ENCODE peak calls at places on chromosome 10, in ten cellular contexts. M, Q, D, U, P, B, S, R, H and X are unnamed samples.

GRCh38 chr10:50622497-50623298 is 1.1 kb downstream of the SGMS1 start:
- DNase-seq in Q (peak; percentile 64), U (peak; percentile 69), P (peak; percentile 75), M (peak; percentile 49), D (peak; percentile 47), S (peak; percentile 59), H (peak; percentile 73), B (peak; percentile 73), R (peak; percentile 52), X (peak; percentile 42)

GRCh38 chr10:29896053-29896452 is 163.3 kb downstream of the JCAD start:
- DNase-seq in R (no peak), B (no peak), U (no peak), P (no peak), S (no peak), Q (no peak), D (no peak), M (no peak), H (no peak), X (peak; percentile 40)

GRCh38 chr10:68208424-68209042 is 23.4 kb downstream of the ATOH7 start:
- DNase-seq in Q (peak; percentile 80), U (peak; percentile 95), B (no peak), M (peak; percentile 72), D (peak; percentile 28), H (no peak), S (peak; percentile 80), R (peak; percentile 70), P (peak; percentile 43), X (peak; percentile 85)

GRCh38 chr10:132055616-132056015 is 10.1 kb upstream of the JAKMIP3 start:
- DNase-seq in B (no peak), U (peak; percentile 10), M (no peak), P (no peak), R (no peak), D (no peak), H (no peak), S (no peak), Q (no peak), X (no peak)

GRCh38 chr10:22344781-22345300 is 455 bp upstream of the SPAG6 start:
- DNase-seq in M (no peak), U (no peak), R (no peak), P (no peak), D (no peak), B (no peak), S (no peak), H (no peak), Q (no peak), X (no peak)

GRCh38 chr10:62075912-62076311 is 174.4 kb downstream of the ARID5B start:
- DNase-seq in Q (no peak), B (no peak), P (no peak), S (no peak), R (no peak), M (no peak), U (no peak), H (no peak), D (no peak), X (peak; percentile 38)

GRCh38 chr10:77111611-77112550 is 525.7 kb downstream of the KCNMA1 start:
- DNase-seq in D (peak; percentile 39), H (no peak), R (peak; percentile 33), P (no peak), Q (peak; percentile 62), B (no peak), S (peak; percentile 73), U (peak; percentile 76), M (no peak), X (peak; percentile 86)

GRCh38 chr10:30389543-30389942 is 40.5 kb upstream of the MTPAP start:
- DNase-seq in D (no peak), U (no peak), M (no peak), B (no peak), R (no peak), H (no peak), P (no peak), Q (no peak), S (no peak), X (no peak)

GRCh38 chr10:124543146-124543545 is 81.5 kb downstream of the LHPP start:
- DNase-seq in H (no peak), M (no peak), B (no peak), D (no peak), P (no peak), R (no peak), Q (no peak), U (no peak), S (no peak), X (no peak)

GRCh38 chr10:124541076-124541903 is 79.7 kb downstream of the LHPP start:
- DNase-seq in U (no peak), P (no peak), B (no peak), Q (no peak), D (no peak), M (no peak), S (no peak), H (no peak), R (no peak), X (no peak)

GRCh38 chr10:124539935-124540641 is 78.5 kb downstream of the LHPP start:
- DNase-seq in M (peak; percentile 64), P (peak; percentile 84), U (peak; percentile 91), R (peak; percentile 96), S (peak; percentile 73), D (peak; percentile 42), Q (peak; percentile 78), B (no peak), H (peak; percentile 79), X (no peak)

GRCh38 chr10:124543971-124544370 is 82.3 kb downstream of the LHPP start:
- DNase-seq in M (no peak), B (no peak), S (no peak), R (no peak), D (no peak), Q (no peak), H (no peak), P (no peak), U (no peak), X (no peak)

DNA sequence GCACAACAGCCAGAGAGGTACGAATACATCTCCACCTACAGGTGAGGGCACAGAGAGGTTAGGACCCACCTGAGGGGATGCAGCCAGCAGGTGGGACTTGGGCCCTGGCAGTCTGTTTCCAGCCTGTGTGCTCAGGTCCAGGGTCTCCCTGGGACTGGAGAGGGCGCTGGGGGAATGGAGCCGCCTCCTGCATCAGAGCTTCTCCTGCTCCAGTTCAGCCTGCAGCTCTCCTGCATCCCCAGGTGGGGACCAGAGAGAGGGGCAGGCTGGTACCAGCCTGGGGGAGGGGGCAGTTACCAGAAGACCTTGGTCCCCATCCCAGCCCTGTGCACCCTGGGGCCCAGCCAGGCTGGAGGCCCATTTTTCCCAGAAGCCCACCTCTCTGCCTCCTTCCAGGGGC is 80.7 kb downstream of the LHPP start:
- DNase-seq in B (no peak), Q (no peak), R (no peak), M (no peak), U (no peak), S (no peak), D (no peak), H (no peak), P (no peak), X (no peak)
- H3K4me3 ChIP-seq in B (no peak overlapping the region), Q (no peak overlapping the region), R (no peak overlapping the region), M (no peak overlapping the region), U (no peak overlapping the region), S (no peak overlapping the region), D (no peak overlapping the region), H (no peak overlapping the region), P (no peak overlapping the region), X (no peak overlapping the region)

DNA sequence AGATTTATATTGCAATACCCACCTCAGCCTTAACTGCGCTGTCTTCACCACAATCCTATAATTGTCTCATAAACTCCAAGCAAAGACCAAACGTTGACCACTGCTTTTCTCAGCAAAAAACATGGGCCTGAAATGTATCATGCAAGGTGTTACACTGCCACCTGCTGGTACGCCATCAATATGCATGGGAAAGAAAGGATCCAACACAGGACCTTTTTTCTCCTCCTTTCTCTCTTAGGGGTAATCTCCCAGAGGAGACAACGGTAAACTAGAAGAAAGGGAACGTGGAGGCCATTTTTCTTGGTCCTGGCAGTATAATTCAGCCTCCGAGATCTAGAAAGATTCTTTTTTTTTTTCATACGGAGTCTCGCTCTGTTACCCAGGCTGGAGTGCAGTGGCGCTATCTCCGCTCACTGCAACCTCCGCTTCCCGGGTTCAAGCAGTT is 79.1 kb upstream of the MPP7 start:
- DNase-seq in R (peak; percentile 94), S (peak; percentile 93), M (peak; percentile 90), Q (peak; percentile 89), B (peak; percentile 88), D (peak; percentile 82), P (peak; percentile 82), H (peak; percentile 86), U (peak; percentile 95), X (peak; percentile 63)
- TF ChIP-seq CTCF in R (peak; percentile 99), S (peak; percentile 97), M (peak; percentile 91), Q (peak; percentile 94), B (peak; percentile 95), D (peak; percentile 94), P (peak; percentile 95), H (peak; percentile 88), U (peak; percentile 97), X (peak; percentile 82)

DNA sequence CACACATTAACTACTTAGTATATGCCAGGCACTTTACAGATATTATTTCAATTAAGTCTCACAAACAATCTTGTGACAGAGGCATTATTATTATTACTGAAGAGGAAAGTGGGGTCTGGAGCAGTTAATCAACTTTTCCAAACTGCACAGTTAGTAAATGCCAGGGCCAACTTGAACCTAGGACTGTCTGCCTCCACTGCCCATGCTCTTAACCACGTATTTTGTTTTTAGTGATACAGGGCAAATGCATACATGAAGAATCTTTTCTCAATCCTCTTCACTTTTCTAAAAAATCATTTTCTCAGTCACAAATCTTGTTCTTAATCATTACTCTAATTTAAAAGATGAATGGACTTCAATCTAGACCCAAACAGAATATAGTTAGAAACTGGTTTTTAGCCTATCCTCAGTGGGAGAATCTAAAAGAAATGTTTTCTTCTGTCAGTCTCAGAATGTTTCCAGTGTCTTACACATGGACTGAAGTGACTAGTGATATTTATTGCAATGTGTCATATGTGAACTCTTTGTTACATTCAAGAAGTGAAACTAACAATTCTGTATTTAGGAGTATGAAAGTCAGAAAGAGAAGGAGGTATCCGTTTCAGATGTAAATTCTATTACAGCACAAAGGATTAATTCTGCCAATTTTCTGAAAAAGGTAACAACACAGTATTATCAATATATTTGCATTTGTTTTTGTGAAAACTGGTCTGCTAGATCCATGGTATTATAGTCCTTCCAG is 55.5 kb upstream of the CCNJ start:
- DNase-seq in U (no peak), Q (no peak), S (no peak), M (no peak), B (no peak), P (no peak), D (peak; percentile 57), R (peak; percentile 55), H (no peak), X (no peak)
- H3K4me3 ChIP-seq in U (no peak overlapping the region), Q (no peak overlapping the region), S (no peak overlapping the region), M (no peak overlapping the region), B (no peak overlapping the region), P (no peak overlapping the region), D (peak overlapping the region; percentile 33), R (peak overlapping the region; percentile 24), H (no peak overlapping the region), X (no peak overlapping the region)

GRCh38 chr10:11353229-11353896 is 258.1 kb downstream of the USP6NL start:
- DNase-seq in Q (no peak), B (no peak), S (no peak), D (no peak), M (no peak), U (no peak), P (no peak), H (no peak), R (peak; percentile 20), X (no peak)

GRCh38 chr10:11357361-11357760 is 254.1 kb downstream of the USP6NL start:
- DNase-seq in R (no peak), P (no peak), D (no peak), S (no peak), H (no peak), M (no peak), Q (no peak), U (no peak), B (peak; percentile 16), X (no peak)

GRCh38 chr10:11358046-11358445 is 253.4 kb downstream of the USP6NL start:
- DNase-seq in U (no peak), Q (no peak), D (no peak), B (no peak), P (no peak), S (no peak), M (no peak), R (no peak), H (no peak), X (no peak)

GRCh38 chr10:11354823-11355222 is 256.6 kb downstream of the USP6NL start:
- DNase-seq in U (no peak), R (no peak), H (no peak), P (no peak), B (no peak), Q (no peak), M (no peak), S (no peak), D (no peak), X (no peak)

GRCh38 chr10:11355625-11356024 is 255.8 kb downstream of the USP6NL start:
- DNase-seq in Q (no peak), P (peak; percentile 73), B (peak; percentile 29), S (no peak), H (no peak), D (no peak), R (no peak), U (no peak), M (no peak), X (no peak)
- TF ChIP-seq CTCF in Q (no peak), P (no peak), B (no peak), S (no peak), H (no peak), D (no peak), R (no peak), U (peak; percentile 58), M (no peak), X (no peak)